ENCODE peak calls at places on chromosomes 1 and 21, in four cellular contexts. One of them, this sample, is unnamed.

GRCh38 chr1:173555651-173556305 is 47.1 kb downstream of the SLC9C2 start:
- DNase-seq in iPS-NIHi11: no peak
- DNase-seq in EL: no peak
- DNase-seq in GM10248: no peak
- DNase-seq in this sample: no peak

GRCh38 chr1:116853680-116854191 is 56.0 kb upstream of the PTGFRN start:
- DNase-seq in iPS-NIHi11: peak
- DNase-seq in EL: peak
- DNase-seq in GM10248: no peak
- DNase-seq in this sample: peak

GRCh38 chr21:34582506-34583150 is 32.3 kb downstream of the RCAN1 start:
- DNase-seq in iPS-NIHi11: peak
- DNase-seq in EL: peak
- DNase-seq in GM10248: peak
- DNase-seq in this sample: no peak

GRCh38 chr21:31260790-31261189 is 83.3 kb downstream of the TIAM1 start:
- DNase-seq in EL: no peak
- DNase-seq in iPS-NIHi11: no peak
- DNase-seq in GM10248: no peak
- DNase-seq in this sample: no peak

GRCh38 chr1:154304664-154305337 is 16.1 kb upstream of the AQP10 start:
- DNase-seq in iPS-NIHi11: no peak
- DNase-seq in EL: no peak
- DNase-seq in GM10248: no peak
- DNase-seq in this sample: no peak

GRCh38 chr1:39892611-39893595 is 8.8 kb downstream of the MYCL start:
- DNase-seq in GM10248: no peak
- DNase-seq in EL: peak
- DNase-seq in iPS-NIHi11: peak
- DNase-seq in this sample: no peak

GRCh38 chr1:194929376-194929775 is 1678.9 kb downstream of the KCNT2 start:
- DNase-seq in GM10248: no peak
- DNase-seq in iPS-NIHi11: no peak
- DNase-seq in EL: peak
- DNase-seq in this sample: no peak

GRCh38 chr1:46180082-46180616 is 3.9 kb upstream of the P3R3URF start:
- DNase-seq in GM10248: no peak
- DNase-seq in iPS-NIHi11: peak
- DNase-seq in EL: no peak
- DNase-seq in this sample: peak

GRCh38 chr1:43294761-43295160 is 6.0 kb upstream of the TIE1 start:
- DNase-seq in GM10248: no peak
- DNase-seq in EL: no peak
- DNase-seq in iPS-NIHi11: no peak
- DNase-seq in this sample: no peak

GRCh38 chr1:76160225-76160624 is 85.7 kb downstream of the ST6GALNAC3 start:
- DNase-seq in iPS-NIHi11: no peak
- DNase-seq in GM10248: no peak
- DNase-seq in EL: no peak
- DNase-seq in this sample: no peak

GRCh38 chr1:201183209-201183608 is 7.4 kb upstream of the IGFN1 start:
- DNase-seq in GM10248: no peak
- DNase-seq in iPS-NIHi11: no peak
- DNase-seq in EL: no peak
- DNase-seq in this sample: no peak

GRCh38 chr1:75632350-75632949 is 21.5 kb upstream of the SLC44A5 start:
- DNase-seq in EL: peak
- DNase-seq in iPS-NIHi11: peak
- DNase-seq in GM10248: peak
- DNase-seq in this sample: peak

GRCh38 chr1:94532077-94532476 is 9.5 kb downstream of the F3 start:
- DNase-seq in EL: peak
- DNase-seq in GM10248: no peak
- DNase-seq in iPS-NIHi11: peak
- DNase-seq in this sample: no peak

GRCh38 chr21:35476616-35477395 is 427.7 kb upstream of the RUNX1 start:
- DNase-seq in GM10248: no peak
- DNase-seq in iPS-NIHi11: no peak
- DNase-seq in EL: peak
- DNase-seq in this sample: no peak

GRCh38 chr1:235024706-235025421 is 103.8 kb downstream of the TOMM20 start:
- DNase-seq in GM10248: no peak
- DNase-seq in iPS-NIHi11: no peak
- DNase-seq in EL: no peak
- DNase-seq in this sample: no peak

GRCh38 chr1:234478481-234479309 is at the start of gene TARBP1:
- DNase-seq in GM10248: peak
- DNase-seq in iPS-NIHi11: peak
- DNase-seq in EL: peak
- DNase-seq in this sample: peak

GRCh38 chr1:48285525-48285924 is 63.0 kb downstream of the SLC5A9 start:
- DNase-seq in EL: no peak
- DNase-seq in iPS-NIHi11: no peak
- DNase-seq in GM10248: no peak
- DNase-seq in this sample: no peak

GRCh38 chr1:87154351-87154750 is 174.3 kb upstream of the LMO4 start:
- DNase-seq in GM10248: no peak
- DNase-seq in EL: no peak
- DNase-seq in iPS-NIHi11: no peak
- DNase-seq in this sample: no peak

GRCh38 chr1:3419415-3420204 is 34.9 kb upstream of the ARHGEF16 start:
- DNase-seq in GM10248: no peak
- DNase-seq in EL: no peak
- DNase-seq in iPS-NIHi11: no peak
- DNase-seq in this sample: no peak

GRCh38 chr1:161506336-161507223 is 1.3 kb downstream of the FCGR2A start:
- DNase-seq in iPS-NIHi11: peak
- DNase-seq in GM10248: no peak
- DNase-seq in EL: peak
- DNase-seq in this sample: no peak

GRCh38 chr1:221897312-221897711 is 155.4 kb upstream of the DUSP10 start:
- DNase-seq in EL: peak
- DNase-seq in GM10248: no peak
- DNase-seq in iPS-NIHi11: no peak
- DNase-seq in this sample: no peak

GRCh38 chr1:30286241-30286983 is 437.0 kb downstream of the MATN1 start:
- DNase-seq in EL: no peak
- DNase-seq in GM10248: no peak
- DNase-seq in iPS-NIHi11: no peak
- DNase-seq in this sample: no peak

GRCh38 chr21:16046625-16047340 is 317.0 kb downstream of the USP25 start:
- DNase-seq in iPS-NIHi11: no peak
- DNase-seq in GM10248: no peak
- DNase-seq in EL: peak
- DNase-seq in this sample: no peak

GRCh38 chr1:235838021-235838420 is 28.7 kb downstream of the LYST start:
- DNase-seq in EL: no peak
- DNase-seq in iPS-NIHi11: no peak
- DNase-seq in GM10248: no peak
- DNase-seq in this sample: no peak

GRCh38 chr1:9891207-9891606 is 18.9 kb downstream of the CTNNBIP1 start:
- DNase-seq in GM10248: no peak
- DNase-seq in iPS-NIHi11: no peak
- DNase-seq in EL: peak
- DNase-seq in this sample: no peak

GRCh38 chr1:177909416-177909815 is 60.4 kb downstream of the SEC16B start:
- DNase-seq in EL: no peak
- DNase-seq in iPS-NIHi11: no peak
- DNase-seq in GM10248: no peak
- DNase-seq in this sample: no peak

GRCh38 chr1:157145081-157145480 is 6.9 kb upstream of the ETV3 start:
- DNase-seq in GM10248: no peak
- DNase-seq in iPS-NIHi11: no peak
- DNase-seq in EL: peak
- DNase-seq in this sample: no peak

GRCh38 chr1:58790313-58790712 is 6.5 kb upstream of the JUN start:
- DNase-seq in EL: no peak
- DNase-seq in iPS-NIHi11: no peak
- DNase-seq in GM10248: no peak
- DNase-seq in this sample: no peak

This sample was measured in NCI-H1694.